ENCODE peak calls at places on chromosomes 16 and 17, in seven cellular contexts. One of them, this sample, is unnamed.
A peak's percentile ranks its signal among the peaks of the same experiment; 100 is the strongest.

GRCh38 chr16:49344401-49344800 is 29.2 kb upstream of the C16orf78 start:
- DNase-seq in HT-29: no peak
- DNase-seq in AG08395: no peak
- DNase-seq in dermis microvascular lymphatic vessel endothelial cell: no peak
- DNase-seq in thoracic aorta: no peak
- DNase-seq in NCI-H345: no peak
- DNase-seq in NCI-H1930: no peak
- DNase-seq in this sample: no peak

GRCh38 chr16:50126183-50126582 is 26.9 kb upstream of the TENT4B start:
- DNase-seq in AG08395: no peak
- DNase-seq in NCI-H345: no peak
- DNase-seq in NCI-H1930: no peak
- DNase-seq in thoracic aorta: no peak
- DNase-seq in dermis microvascular lymphatic vessel endothelial cell: no peak
- DNase-seq in HT-29: no peak
- DNase-seq in this sample: no peak

GRCh38 chr16:23155445-23156049 is 6.3 kb upstream of the USP31 start:
- DNase-seq in NCI-H1930: no peak
- DNase-seq in NCI-H345: no peak
- DNase-seq in AG08395: no peak
- DNase-seq in HT-29: peak; percentile 25
- DNase-seq in dermis microvascular lymphatic vessel endothelial cell: no peak
- DNase-seq in thoracic aorta: no peak
- DNase-seq in this sample: no peak

GRCh38 chr16:81469710-81470481 is 25.3 kb downstream of the CMIP start:
- DNase-seq in NCI-H1930: no peak
- DNase-seq in thoracic aorta: no peak
- DNase-seq in AG08395: no peak
- DNase-seq in dermis microvascular lymphatic vessel endothelial cell: no peak
- DNase-seq in NCI-H345: no peak
- DNase-seq in HT-29: no peak
- DNase-seq in this sample: no peak

GRCh38 chr17:3583456-3583855 is 25.8 kb downstream of the TRPV1 start:
- DNase-seq in dermis microvascular lymphatic vessel endothelial cell: no peak
- DNase-seq in NCI-H345: no peak
- DNase-seq in NCI-H1930: no peak
- DNase-seq in HT-29: no peak
- DNase-seq in AG08395: no peak
- DNase-seq in thoracic aorta: no peak
- DNase-seq in this sample: no peak

GRCh38 chr16:22195445-22195694 is 10.7 kb upstream of the EEF2K start:
- DNase-seq in thoracic aorta: no peak
- DNase-seq in AG08395: no peak
- DNase-seq in NCI-H345: no peak
- DNase-seq in HT-29: no peak
- DNase-seq in NCI-H1930: no peak
- DNase-seq in dermis microvascular lymphatic vessel endothelial cell: no peak
- DNase-seq in this sample: no peak

GRCh38 chr17:76407509-76407908 is 23.1 kb downstream of the SPHK1 start:
- DNase-seq in AG08395: no peak
- DNase-seq in thoracic aorta: no peak
- DNase-seq in dermis microvascular lymphatic vessel endothelial cell: no peak
- DNase-seq in NCI-H345: no peak
- DNase-seq in NCI-H1930: no peak
- DNase-seq in HT-29: no peak
- DNase-seq in this sample: no peak

GRCh38 chr16:67399749-67400704 is 6.7 kb upstream of the TPPP3 start:
- DNase-seq in AG08395: no peak
- DNase-seq in HT-29: no peak
- DNase-seq in NCI-H1930: no peak
- DNase-seq in thoracic aorta: no peak
- DNase-seq in dermis microvascular lymphatic vessel endothelial cell: no peak
- DNase-seq in NCI-H345: peak; percentile 82
- DNase-seq in this sample: peak; percentile 28

GRCh38 chr17:7236808-7237207 is 2.4 kb downstream of the PHF23 start:
- DNase-seq in HT-29: no peak
- DNase-seq in NCI-H345: no peak
- DNase-seq in dermis microvascular lymphatic vessel endothelial cell: no peak
- DNase-seq in thoracic aorta: no peak
- DNase-seq in NCI-H1930: no peak
- DNase-seq in AG08395: no peak
- DNase-seq in this sample: no peak

GRCh38 chr17:81189670-81190530 is 23.9 kb upstream of the AATK start:
- DNase-seq in NCI-H345: no peak
- DNase-seq in AG08395: no peak
- DNase-seq in thoracic aorta: no peak
- DNase-seq in HT-29: peak; percentile 20
- DNase-seq in NCI-H1930: no peak
- DNase-seq in dermis microvascular lymphatic vessel endothelial cell: no peak
- DNase-seq in this sample: no peak

GRCh38 chr17:41695954-41696720 is 7.5 kb downstream of the EIF1 start:
- DNase-seq in dermis microvascular lymphatic vessel endothelial cell: peak; percentile 55
- DNase-seq in NCI-H1930: peak; percentile 45
- DNase-seq in AG08395: peak; percentile 87
- DNase-seq in thoracic aorta: no peak
- DNase-seq in NCI-H345: peak; percentile 65
- DNase-seq in HT-29: peak; percentile 87
- DNase-seq in this sample: peak; percentile 58

GRCh38 chr16:57608462-57609113 is 19.8 kb upstream of the ADGRG1 start:
- DNase-seq in NCI-H1930: no peak
- DNase-seq in AG08395: no peak
- DNase-seq in NCI-H345: no peak
- DNase-seq in HT-29: no peak
- DNase-seq in thoracic aorta: no peak
- DNase-seq in dermis microvascular lymphatic vessel endothelial cell: no peak
- DNase-seq in this sample: no peak

GRCh38 chr17:81422776-81423697 is 27.8 kb downstream of the BAHCC1 start:
- DNase-seq in NCI-H345: no peak
- DNase-seq in HT-29: peak; percentile 42
- DNase-seq in AG08395: peak; percentile 91
- DNase-seq in dermis microvascular lymphatic vessel endothelial cell: peak; percentile 69
- DNase-seq in thoracic aorta: peak; percentile 71
- DNase-seq in NCI-H1930: no peak
- DNase-seq in this sample: no peak

GRCh38 chr16:72705806-72706205 is 342.1 kb downstream of the ZFHX3 start:
- DNase-seq in NCI-H345: no peak
- DNase-seq in HT-29: no peak
- DNase-seq in AG08395: no peak
- DNase-seq in dermis microvascular lymphatic vessel endothelial cell: no peak
- DNase-seq in NCI-H1930: no peak
- DNase-seq in thoracic aorta: no peak
- DNase-seq in this sample: no peak

GRCh38 chr16:3348547-3349167 is 7.0 kb upstream of the OR2C1 start:
- DNase-seq in NCI-H345: no peak
- DNase-seq in AG08395: no peak
- DNase-seq in HT-29: no peak
- DNase-seq in dermis microvascular lymphatic vessel endothelial cell: no peak
- DNase-seq in NCI-H1930: no peak
- DNase-seq in thoracic aorta: no peak
- DNase-seq in this sample: no peak

GRCh38 chr17:78885956-78886355 is 17.0 kb downstream of the CEP295NL start:
- DNase-seq in dermis microvascular lymphatic vessel endothelial cell: no peak
- DNase-seq in HT-29: peak; percentile 42
- DNase-seq in AG08395: no peak
- DNase-seq in thoracic aorta: no peak
- DNase-seq in NCI-H345: no peak
- DNase-seq in NCI-H1930: no peak
- DNase-seq in this sample: no peak

GRCh38 chr16:84541999-84542876 is 37.8 kb upstream of the MEAK7 start:
- DNase-seq in HT-29: no peak
- DNase-seq in thoracic aorta: no peak
- DNase-seq in AG08395: no peak
- DNase-seq in dermis microvascular lymphatic vessel endothelial cell: no peak
- DNase-seq in NCI-H345: no peak
- DNase-seq in NCI-H1930: no peak
- DNase-seq in this sample: no peak

GRCh38 chr17:29802256-29802655 is 127.8 kb downstream of the SSH2 start:
- DNase-seq in AG08395: no peak
- DNase-seq in HT-29: no peak
- DNase-seq in NCI-H1930: no peak
- DNase-seq in NCI-H345: no peak
- DNase-seq in thoracic aorta: no peak
- DNase-seq in dermis microvascular lymphatic vessel endothelial cell: no peak
- DNase-seq in this sample: no peak

GRCh38 chr16:55323637-55324490 is at the start of gene IRX6:
- DNase-seq in NCI-H345: no peak
- DNase-seq in NCI-H1930: peak; percentile 17
- DNase-seq in dermis microvascular lymphatic vessel endothelial cell: no peak
- DNase-seq in thoracic aorta: no peak
- DNase-seq in HT-29: no peak
- DNase-seq in AG08395: peak; percentile 38
- DNase-seq in this sample: no peak